ENCODE peak calls at places on chromosome 1, in six cellular contexts. M is GM06990, B is H9, G is BJ, I is RWPE1, R is tibial nerve. Q is an unnamed sample.

GRCh38 chr1:184223216-184223615 is 163.6 kb upstream of the C1orf21 start:
- DNase-seq in M (no peak), B (peak), G (no peak), I (no peak), R (no peak), Q (no peak)

GRCh38 chr1:169468982-169469381 is 16.8 kb downstream of the SLC19A2 start:
- DNase-seq in M (no peak), B (no peak), G (no peak), I (no peak), R (no peak), Q (no peak)

GRCh38 chr1:174153085-174153824 is 6.1 kb upstream of the RABGAP1L start:
- DNase-seq in M (peak), B (no peak), G (no peak), I (peak), R (no peak), Q (no peak)

GRCh38 chr1:248858096-248858890 is 592 bp downstream of the ZNF692 start:
- DNase-seq in M (peak), B (peak), G (no peak), I (peak), R (peak), Q (peak)

GRCh38 chr1:86356247-86356646 is 39.9 kb downstream of the ODF2L start:
- DNase-seq in M (no peak), B (no peak), G (no peak), I (no peak), R (no peak), Q (no peak)

GRCh38 chr1:195733826-195734225 is 874.4 kb downstream of the KCNT2 start:
- DNase-seq in M (no peak), B (peak), G (no peak), I (no peak), R (no peak), Q (no peak)

GRCh38 chr1:158984386-158984785 is 25.3 kb upstream of the IFI16 start:
- DNase-seq in M (no peak), B (no peak), G (no peak), I (no peak), R (no peak), Q (no peak)

GRCh38 chr1:228364706-228365213 is 41.9 kb downstream of the TRIM11 start:
- DNase-seq in M (peak), B (no peak), G (no peak), I (no peak), R (no peak), Q (no peak)

GRCh38 chr1:41660570-41661427 is 176.3 kb upstream of the EDN2 start:
- DNase-seq in M (no peak), B (no peak), G (no peak), I (no peak), R (no peak), Q (no peak)

GRCh38 chr1:53619811-53620619 is 118.9 kb downstream of the GLIS1 start:
- DNase-seq in M (no peak), B (peak), G (no peak), I (no peak), R (no peak), Q (no peak)

GRCh38 chr1:206442101-206442500 is 28.2 kb upstream of the IKBKE start:
- DNase-seq in M (no peak), B (no peak), G (no peak), I (peak), R (no peak), Q (no peak)

GRCh38 chr1:74193908-74194307 is 4.1 kb downstream of the LRRIQ3 start:
- DNase-seq in M (no peak), B (no peak), G (no peak), I (peak), R (no peak), Q (no peak)

GRCh38 chr1:113540328-113540727 is 150.0 kb downstream of the MAGI3 start:
- DNase-seq in M (no peak), B (no peak), G (no peak), I (no peak), R (no peak), Q (no peak)

GRCh38 chr1:164602142-164602429 is 43.1 kb downstream of the PBX1 start:
- DNase-seq in M (no peak), B (peak), G (no peak), I (peak), R (no peak), Q (no peak)

GRCh38 chr1:81912383-81912782 is 111.6 kb downstream of the ADGRL2 start:
- DNase-seq in M (no peak), B (no peak), G (no peak), I (peak), R (no peak), Q (no peak)

DNA sequence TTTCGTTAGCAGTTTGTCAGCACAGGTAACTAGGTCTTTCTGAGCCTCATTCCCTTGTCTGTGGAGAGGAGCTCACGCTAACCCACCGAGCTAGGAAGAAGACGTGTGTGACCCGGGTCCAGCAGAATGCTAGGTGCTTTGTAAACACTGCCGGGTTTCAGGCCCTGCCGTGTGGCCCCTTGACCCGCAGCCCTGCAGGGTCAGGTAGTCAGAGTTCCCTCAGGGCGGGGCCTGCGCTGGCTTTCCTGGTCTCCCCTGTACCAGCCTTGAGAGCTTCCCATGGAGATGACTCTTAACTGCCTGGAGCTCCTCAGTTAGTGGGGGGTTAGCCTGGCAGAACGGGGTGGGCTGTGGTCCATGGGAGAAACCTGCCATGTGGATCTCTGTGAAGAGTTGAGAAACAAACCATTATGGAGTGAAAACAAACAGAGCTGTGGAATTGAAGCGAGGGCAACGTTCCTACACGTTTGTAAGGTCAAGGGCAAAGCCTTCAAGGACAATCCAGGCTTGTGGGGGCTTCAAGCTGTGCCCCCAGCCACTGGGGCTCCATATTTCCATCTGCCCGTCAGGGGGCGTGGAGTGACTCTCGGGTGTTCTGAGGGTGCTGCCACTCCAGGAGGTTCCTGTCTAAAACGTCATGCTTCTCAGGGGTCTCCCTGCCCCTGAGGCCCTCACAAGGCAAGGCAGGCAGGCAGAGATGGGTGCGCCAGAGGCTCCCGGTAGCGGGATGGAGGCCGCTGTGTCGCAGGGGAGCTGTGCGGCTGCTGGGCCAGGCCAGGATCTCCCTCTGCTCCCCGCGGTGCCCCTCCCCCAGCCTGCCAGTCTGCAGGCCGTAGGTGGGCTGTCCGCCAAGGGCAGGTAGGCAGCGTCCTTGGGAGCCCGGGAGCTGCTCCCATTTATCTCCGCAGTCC is 23.8 kb downstream of the LHX4 start:
- DNase-seq in M (no peak), B (peak), G (no peak), I (no peak), R (no peak), Q (no peak)
- TF ChIP-seq CTCF in M (no peak), B (no peak), G (no peak), I (no peak), R (no peak), Q (no peak)

GRCh38 chr1:145985129-145985501 is 11.3 kb downstream of the TXNIP start:
- DNase-seq in M (no peak), B (no peak), G (no peak), I (no peak), R (no peak), Q (no peak)
- TF ChIP-seq CTCF in M (no peak), B (no peak), G (no peak), I (no peak), R (no peak), Q (no peak)

GRCh38 chr1:31640179-31640578 is 4.5 kb downstream of the PEF1 start:
- DNase-seq in M (no peak), B (no peak), G (no peak), I (no peak), R (no peak), Q (no peak)
- TF ChIP-seq CTCF in M (no peak), B (no peak), G (no peak), I (no peak), R (no peak), Q (no peak)

GRCh38 chr1:203038891-203039608 is 12.8 kb downstream of the PPFIA4 start:
- DNase-seq in M (no peak), B (peak), G (no peak), I (peak), R (peak), Q (peak)

GRCh38 chr1:203040518-203041275 is 14.4 kb downstream of the PPFIA4 start:
- DNase-seq in M (no peak), B (no peak), G (no peak), I (no peak), R (no peak), Q (no peak)

GRCh38 chr1:203038217-203038741 is 12.0 kb downstream of the PPFIA4 start:
- DNase-seq in M (no peak), B (peak), G (no peak), I (peak), R (no peak), Q (no peak)

GRCh38 chr1:203041351-203041932 is 15.2 kb downstream of the PPFIA4 start:
- DNase-seq in M (no peak), B (no peak), G (no peak), I (no peak), R (no peak), Q (no peak)

GRCh38 chr1:203039609-203040517 is 13.6 kb downstream of the PPFIA4 start:
- DNase-seq in M (no peak), B (peak), G (no peak), I (no peak), R (no peak), Q (no peak)
- TF ChIP-seq CTCF in M (peak), B (peak), G (peak), I (peak), R (no peak), Q (no peak)

GRCh38 chr1:154534263-154534844 is 24.1 kb downstream of the UBE2Q1 start:
- DNase-seq in M (no peak), B (peak), G (no peak), I (peak), R (no peak), Q (peak)
- TF ChIP-seq CTCF in M (peak), B (peak), G (peak), I (peak), R (no peak), Q (peak)

DNA sequence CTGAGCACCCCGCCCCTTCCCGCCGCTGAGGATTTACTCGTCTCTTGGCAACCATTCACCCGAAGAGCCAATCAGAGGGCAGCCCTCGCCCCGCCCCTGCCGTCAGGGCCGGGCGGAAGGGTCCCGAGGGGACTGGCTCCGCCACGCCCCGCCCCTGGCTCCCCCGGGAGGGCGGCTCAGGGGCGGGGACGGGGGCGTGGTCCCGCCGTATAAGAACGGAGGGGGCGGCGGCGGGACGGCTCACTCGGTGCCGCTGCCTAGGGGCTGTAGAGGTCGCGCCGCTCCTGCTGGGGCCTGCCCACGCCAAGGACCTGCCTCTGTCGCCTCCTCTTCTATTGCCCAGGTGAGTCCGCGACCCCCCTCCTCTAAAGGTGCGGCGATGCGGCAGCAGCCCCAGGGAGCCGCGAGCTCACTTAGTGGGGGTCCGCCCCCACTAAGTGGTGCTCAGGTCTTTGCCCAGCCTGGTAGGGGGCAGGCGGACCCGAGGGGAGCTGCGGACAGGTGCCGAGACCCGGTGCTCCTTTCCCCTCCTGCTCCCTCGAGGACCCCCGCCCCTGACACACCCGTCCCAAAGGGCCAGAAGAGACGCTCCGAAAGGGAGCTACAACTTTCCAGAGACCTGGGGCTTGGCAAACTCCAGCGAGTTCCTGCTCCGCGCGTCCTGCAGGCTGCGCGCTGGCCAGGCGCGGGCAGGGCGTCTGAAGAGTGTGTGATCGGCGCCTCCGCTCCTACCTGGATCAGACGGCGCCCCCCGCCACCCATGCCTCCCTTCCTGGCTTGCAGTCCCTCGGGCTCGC is at the start of gene TENT5C:
- DNase-seq in M (peak), B (peak), G (peak), I (peak), R (peak), Q (peak)
- TF ChIP-seq CTCF in M (no peak), B (no peak), G (no peak), I (no peak), R (no peak), Q (no peak)

GRCh38 chr1:237492359-237492758 is 398.4 kb downstream of the ZP4 start:
- DNase-seq in M (no peak), B (peak), G (no peak), I (no peak), R (no peak), Q (no peak)
- TF ChIP-seq CTCF in M (peak), B (peak), G (no peak), I (no peak), R (no peak), Q (no peak)